ENCODE peak calls at places on chromosomes 11 and 22, in seven cellular contexts. One of them, this sample, is unnamed.
A peak's percentile ranks its signal among the peaks of the same experiment; 100 is the strongest.

GRCh38 chr11:10453261-10453660 is 1.8 kb upstream of the AMPD3 start:
- DNase-seq in astrocyte of the spinal cord: no peak
- DNase-seq in sigmoid colon: no peak
- DNase-seq in neural progenitor cell: no peak
- DNase-seq in nephron progenitor cell: no peak
- DNase-seq in fibroblast of the aortic adventitia: no peak
- DNase-seq in pancreas: no peak
- DNase-seq in this sample: no peak

GRCh38 chr22:31087744-31088215 is 6.7 kb downstream of the SMTN start:
- DNase-seq in fibroblast of the aortic adventitia: no peak
- DNase-seq in astrocyte of the spinal cord: no peak
- DNase-seq in nephron progenitor cell: no peak
- DNase-seq in pancreas: peak; percentile 20
- DNase-seq in neural progenitor cell: no peak
- DNase-seq in sigmoid colon: no peak
- DNase-seq in this sample: no peak

GRCh38 chr11:57639321-57640067 is 10.2 kb downstream of the YPEL4 start:
- DNase-seq in astrocyte of the spinal cord: peak; percentile 84
- DNase-seq in nephron progenitor cell: peak; percentile 94
- DNase-seq in pancreas: no peak
- DNase-seq in fibroblast of the aortic adventitia: peak; percentile 31
- DNase-seq in sigmoid colon: no peak
- DNase-seq in neural progenitor cell: peak; percentile 98
- DNase-seq in this sample: no peak

GRCh38 chr11:78643676-78644056 is 69.0 kb upstream of the NARS2 start:
- DNase-seq in pancreas: no peak
- DNase-seq in neural progenitor cell: no peak
- DNase-seq in astrocyte of the spinal cord: no peak
- DNase-seq in sigmoid colon: no peak
- DNase-seq in fibroblast of the aortic adventitia: no peak
- DNase-seq in nephron progenitor cell: no peak
- DNase-seq in this sample: no peak

GRCh38 chr11:117232911-117233409 is 489 bp downstream of the RNF214 start:
- DNase-seq in astrocyte of the spinal cord: no peak
- DNase-seq in nephron progenitor cell: peak; percentile 66
- DNase-seq in fibroblast of the aortic adventitia: no peak
- DNase-seq in neural progenitor cell: peak; percentile 74
- DNase-seq in sigmoid colon: peak; percentile 71
- DNase-seq in pancreas: peak; percentile 50
- DNase-seq in this sample: no peak

GRCh38 chr11:6405837-6406236 is 13.1 kb downstream of the APBB1 start:
- DNase-seq in sigmoid colon: no peak
- DNase-seq in astrocyte of the spinal cord: no peak
- DNase-seq in pancreas: no peak
- DNase-seq in neural progenitor cell: no peak
- DNase-seq in fibroblast of the aortic adventitia: no peak
- DNase-seq in nephron progenitor cell: no peak
- DNase-seq in this sample: no peak

GRCh38 chr22:29344137-29344536 is 28.6 kb upstream of the RASL10A start:
- DNase-seq in fibroblast of the aortic adventitia: peak; percentile 91
- DNase-seq in astrocyte of the spinal cord: peak; percentile 96
- DNase-seq in neural progenitor cell: no peak
- DNase-seq in nephron progenitor cell: no peak
- DNase-seq in pancreas: peak; percentile 88
- DNase-seq in sigmoid colon: peak; percentile 94
- DNase-seq in this sample: peak; percentile 86

GRCh38 chr11:6654281-6655019 is 1.2 kb downstream of the DCHS1 start:
- DNase-seq in astrocyte of the spinal cord: no peak
- DNase-seq in nephron progenitor cell: no peak
- DNase-seq in neural progenitor cell: no peak
- DNase-seq in fibroblast of the aortic adventitia: no peak
- DNase-seq in pancreas: peak; percentile 60
- DNase-seq in sigmoid colon: peak; percentile 71
- DNase-seq in this sample: no peak

GRCh38 chr22:47210686-47211085 is 448.2 kb downstream of the TBC1D22A start:
- DNase-seq in neural progenitor cell: no peak
- DNase-seq in nephron progenitor cell: no peak
- DNase-seq in sigmoid colon: peak; percentile 21
- DNase-seq in fibroblast of the aortic adventitia: no peak
- DNase-seq in pancreas: no peak
- DNase-seq in astrocyte of the spinal cord: no peak
- DNase-seq in this sample: no peak

GRCh38 chr11:129894281-129895125 is 875 bp downstream of the NFRKB start:
- DNase-seq in sigmoid colon: no peak
- DNase-seq in pancreas: no peak
- DNase-seq in neural progenitor cell: no peak
- DNase-seq in astrocyte of the spinal cord: peak; percentile 12
- DNase-seq in nephron progenitor cell: no peak
- DNase-seq in fibroblast of the aortic adventitia: peak; percentile 9
- DNase-seq in this sample: no peak

GRCh38 chr11:115249179-115249578 is 255.0 kb downstream of the CADM1 start:
- DNase-seq in astrocyte of the spinal cord: no peak
- DNase-seq in sigmoid colon: no peak
- DNase-seq in pancreas: no peak
- DNase-seq in nephron progenitor cell: no peak
- DNase-seq in fibroblast of the aortic adventitia: no peak
- DNase-seq in neural progenitor cell: no peak
- DNase-seq in this sample: no peak

GRCh38 chr22:44809456-44809855 is 57.1 kb downstream of the ARHGAP8 start:
- DNase-seq in nephron progenitor cell: no peak
- DNase-seq in pancreas: no peak
- DNase-seq in neural progenitor cell: no peak
- DNase-seq in fibroblast of the aortic adventitia: no peak
- DNase-seq in sigmoid colon: no peak
- DNase-seq in astrocyte of the spinal cord: no peak
- DNase-seq in this sample: no peak

GRCh38 chr11:116929393-116930090 is 92.1 kb upstream of the APOA1 start:
- DNase-seq in sigmoid colon: no peak
- DNase-seq in astrocyte of the spinal cord: no peak
- DNase-seq in neural progenitor cell: no peak
- DNase-seq in pancreas: no peak
- DNase-seq in fibroblast of the aortic adventitia: peak; percentile 51
- DNase-seq in nephron progenitor cell: no peak
- DNase-seq in this sample: no peak

GRCh38 chr22:32698926-32699619 is 102.4 kb upstream of the TIMP3 start:
- DNase-seq in sigmoid colon: peak; percentile 80
- DNase-seq in neural progenitor cell: no peak
- DNase-seq in fibroblast of the aortic adventitia: peak; percentile 78
- DNase-seq in pancreas: no peak
- DNase-seq in astrocyte of the spinal cord: no peak
- DNase-seq in nephron progenitor cell: no peak
- DNase-seq in this sample: no peak

GRCh38 chr22:44473166-44473565 is 24.9 kb downstream of the RTL6 start:
- DNase-seq in astrocyte of the spinal cord: no peak
- DNase-seq in pancreas: no peak
- DNase-seq in neural progenitor cell: no peak
- DNase-seq in sigmoid colon: no peak
- DNase-seq in nephron progenitor cell: no peak
- DNase-seq in fibroblast of the aortic adventitia: no peak
- DNase-seq in this sample: no peak

GRCh38 chr11:88158081-88158480 is 17.2 kb downstream of the RAB38 start:
- DNase-seq in fibroblast of the aortic adventitia: peak; percentile 22
- DNase-seq in astrocyte of the spinal cord: no peak
- DNase-seq in nephron progenitor cell: no peak
- DNase-seq in pancreas: no peak
- DNase-seq in sigmoid colon: no peak
- DNase-seq in neural progenitor cell: no peak
- DNase-seq in this sample: no peak

GRCh38 chr11:64696045-64696444 is 27.0 kb downstream of the NRXN2 start:
- DNase-seq in fibroblast of the aortic adventitia: no peak
- DNase-seq in astrocyte of the spinal cord: no peak
- DNase-seq in neural progenitor cell: no peak
- DNase-seq in sigmoid colon: no peak
- DNase-seq in nephron progenitor cell: no peak
- DNase-seq in pancreas: no peak
- DNase-seq in this sample: no peak

GRCh38 chr11:70367071-70367470 is 31.3 kb upstream of the CTTN start:
- DNase-seq in sigmoid colon: no peak
- DNase-seq in nephron progenitor cell: no peak
- DNase-seq in pancreas: no peak
- DNase-seq in neural progenitor cell: no peak
- DNase-seq in astrocyte of the spinal cord: peak; percentile 45
- DNase-seq in fibroblast of the aortic adventitia: no peak
- DNase-seq in this sample: no peak
- TF ChIP-seq CTCF in sigmoid colon: no peak
- TF ChIP-seq CTCF in nephron progenitor cell: no peak
- TF ChIP-seq CTCF in pancreas: no peak
- TF ChIP-seq CTCF in neural progenitor cell: no peak
- TF ChIP-seq CTCF in astrocyte of the spinal cord: no peak
- TF ChIP-seq CTCF in fibroblast of the aortic adventitia: no peak
- TF ChIP-seq CTCF in this sample: no peak

GRCh38 chr22:28247114-28247513 is 328.1 kb upstream of the PITPNB start:
- DNase-seq in pancreas: no peak
- DNase-seq in neural progenitor cell: no peak
- DNase-seq in nephron progenitor cell: no peak
- DNase-seq in sigmoid colon: no peak
- DNase-seq in fibroblast of the aortic adventitia: peak; percentile 49
- DNase-seq in astrocyte of the spinal cord: no peak
- DNase-seq in this sample: no peak

GRCh38 chr22:28244760-28245159 is 325.7 kb upstream of the PITPNB start:
- DNase-seq in nephron progenitor cell: no peak
- DNase-seq in pancreas: no peak
- DNase-seq in fibroblast of the aortic adventitia: no peak
- DNase-seq in astrocyte of the spinal cord: no peak
- DNase-seq in sigmoid colon: no peak
- DNase-seq in neural progenitor cell: no peak
- DNase-seq in this sample: no peak

GRCh38 chr22:28247667-28248363 is 328.8 kb upstream of the PITPNB start:
- DNase-seq in nephron progenitor cell: peak; percentile 36
- DNase-seq in astrocyte of the spinal cord: no peak
- DNase-seq in fibroblast of the aortic adventitia: no peak
- DNase-seq in sigmoid colon: no peak
- DNase-seq in pancreas: no peak
- DNase-seq in neural progenitor cell: peak; percentile 33
- DNase-seq in this sample: no peak

GRCh38 chr22:28246392-28246791 is 327.3 kb upstream of the PITPNB start:
- DNase-seq in astrocyte of the spinal cord: peak; percentile 81
- DNase-seq in fibroblast of the aortic adventitia: peak; percentile 75
- DNase-seq in nephron progenitor cell: no peak
- DNase-seq in pancreas: no peak
- DNase-seq in sigmoid colon: no peak
- DNase-seq in neural progenitor cell: no peak
- DNase-seq in this sample: no peak

DNA sequence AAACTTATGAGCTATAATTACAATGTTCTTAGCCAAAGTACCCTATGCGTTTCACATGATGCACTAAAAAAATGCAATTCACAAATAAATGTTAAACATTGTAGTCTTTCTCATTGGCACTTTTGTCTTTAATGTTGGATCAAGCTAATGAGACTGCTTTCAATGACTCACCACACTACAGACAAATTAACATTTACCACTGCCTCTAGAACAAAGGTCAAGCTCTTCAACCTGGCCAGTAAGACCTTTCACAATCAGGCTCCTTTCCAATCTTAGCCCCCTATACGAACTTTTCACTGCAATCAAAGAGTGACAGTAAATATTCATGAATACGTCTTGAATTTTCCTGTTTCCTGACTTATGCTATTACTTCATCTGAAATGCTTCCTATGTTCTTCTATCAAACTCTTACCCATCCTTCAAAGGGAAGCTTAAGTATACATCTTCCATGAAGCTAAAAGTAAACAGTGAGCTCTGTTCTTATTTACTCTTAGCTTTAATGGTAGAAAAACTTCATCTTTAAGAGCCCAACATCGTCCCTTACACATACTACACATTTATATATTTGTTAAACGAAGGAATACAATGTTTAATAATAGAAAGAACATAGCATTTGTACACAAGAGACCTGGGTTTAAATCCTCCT is 326.6 kb upstream of the PITPNB start:
- DNase-seq in pancreas: no peak
- DNase-seq in nephron progenitor cell: no peak
- DNase-seq in fibroblast of the aortic adventitia: no peak
- DNase-seq in astrocyte of the spinal cord: no peak
- DNase-seq in sigmoid colon: no peak
- DNase-seq in neural progenitor cell: no peak
- DNase-seq in this sample: no peak
- TF ChIP-seq CTCF in pancreas: no peak
- TF ChIP-seq CTCF in nephron progenitor cell: no peak
- TF ChIP-seq CTCF in fibroblast of the aortic adventitia: no peak
- TF ChIP-seq CTCF in astrocyte of the spinal cord: no peak
- TF ChIP-seq CTCF in sigmoid colon: no peak
- TF ChIP-seq CTCF in neural progenitor cell: no peak
- TF ChIP-seq CTCF in this sample: no peak

DNA sequence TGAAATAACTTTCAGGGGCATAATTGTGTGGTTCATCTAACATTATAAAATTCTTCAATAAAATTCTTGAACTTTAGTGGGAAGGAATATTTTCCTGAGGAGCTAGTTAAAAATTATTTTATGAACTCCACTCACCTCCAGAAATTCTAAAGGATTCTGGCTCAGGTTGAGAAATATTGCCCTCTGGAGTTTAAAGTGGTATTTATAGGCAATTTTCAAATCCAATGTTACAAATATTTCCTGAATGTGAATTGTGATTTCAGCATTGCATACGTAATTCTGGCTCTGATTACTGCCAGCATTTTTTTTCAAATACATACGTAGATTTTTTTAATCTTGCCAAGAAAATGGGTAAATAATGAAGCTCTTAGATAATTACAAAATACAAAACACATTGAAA is 598.2 kb upstream of the ANO3 start:
- DNase-seq in fibroblast of the aortic adventitia: peak; percentile 34
- DNase-seq in nephron progenitor cell: no peak
- DNase-seq in neural progenitor cell: no peak
- DNase-seq in sigmoid colon: no peak
- DNase-seq in pancreas: no peak
- DNase-seq in astrocyte of the spinal cord: no peak
- DNase-seq in this sample: no peak
- TF ChIP-seq CTCF in fibroblast of the aortic adventitia: peak; percentile 20
- TF ChIP-seq CTCF in nephron progenitor cell: peak; percentile 8
- TF ChIP-seq CTCF in neural progenitor cell: peak; percentile 23
- TF ChIP-seq CTCF in sigmoid colon: no peak
- TF ChIP-seq CTCF in pancreas: no peak
- TF ChIP-seq CTCF in astrocyte of the spinal cord: peak; percentile 14
- TF ChIP-seq CTCF in this sample: peak; percentile 16

DNA sequence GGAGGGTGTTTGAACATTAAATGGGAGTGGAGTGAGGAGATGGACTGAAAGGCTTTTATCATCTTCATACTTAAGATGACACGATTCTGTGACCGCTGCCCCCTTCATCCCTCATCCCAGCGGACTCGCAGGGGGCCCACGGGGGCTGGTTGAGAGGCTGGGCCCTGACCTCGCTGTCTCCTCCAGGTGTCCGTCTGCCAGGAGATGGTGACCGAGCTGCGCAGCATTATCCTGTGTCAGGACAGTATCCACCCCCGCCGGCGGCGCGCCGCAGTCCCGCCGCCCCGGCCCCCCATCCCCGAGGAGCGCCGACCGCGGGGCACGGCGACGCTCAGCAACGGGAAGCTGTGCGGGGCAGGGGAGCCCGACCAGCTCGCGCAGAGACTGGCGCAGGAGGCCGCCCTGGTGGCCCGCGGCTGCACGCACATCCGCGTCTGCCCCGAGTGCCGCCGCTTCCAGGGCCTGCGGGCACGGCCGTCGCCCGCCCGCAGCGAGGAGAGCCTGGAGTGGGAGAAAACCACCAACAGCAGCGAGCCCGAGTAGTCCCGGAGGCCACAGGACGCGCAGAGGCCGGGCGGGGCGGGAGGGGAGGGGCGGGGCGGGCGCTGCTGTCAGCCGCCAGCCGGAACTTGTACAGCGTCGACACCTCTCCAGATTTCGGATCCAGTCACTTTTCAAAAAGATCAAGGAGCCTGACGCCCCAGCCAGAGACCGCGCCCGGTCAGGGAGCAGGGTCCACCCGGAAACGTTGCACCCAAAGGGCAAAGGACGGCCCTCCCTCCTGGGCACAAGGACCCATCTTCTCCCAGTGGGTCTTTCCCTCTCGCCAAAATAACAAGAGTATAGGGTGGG is 38.0 kb upstream of the TBCEL start:
- DNase-seq in nephron progenitor cell: peak; percentile 79
- DNase-seq in fibroblast of the aortic adventitia: peak; percentile 25
- DNase-seq in pancreas: peak; percentile 61
- DNase-seq in neural progenitor cell: peak; percentile 85
- DNase-seq in sigmoid colon: peak; percentile 69
- DNase-seq in astrocyte of the spinal cord: peak; percentile 20
- DNase-seq in this sample: no peak
- TF ChIP-seq CTCF in nephron progenitor cell: peak; percentile 34
- TF ChIP-seq CTCF in fibroblast of the aortic adventitia: peak; percentile 33
- TF ChIP-seq CTCF in pancreas: peak; percentile 14
- TF ChIP-seq CTCF in neural progenitor cell: peak; percentile 54
- TF ChIP-seq CTCF in sigmoid colon: peak; percentile 34
- TF ChIP-seq CTCF in astrocyte of the spinal cord: peak; percentile 25
- TF ChIP-seq CTCF in this sample: no peak